ENCODE peak calls at places on chromosomes 7 and 10, in ten cellular contexts. One of them, this sample, is unnamed.

GRCh38 chr7:159023216-159023615 is 121.5 kb downstream of the VIPR2 start:
- DNase-seq in CD8-positive, alpha-beta memory T cell: no peak
- DNase-seq in foreskin fibroblast: no peak
- DNase-seq in AG09309: no peak
- DNase-seq in lung: no peak
- DNase-seq in astrocyte of the spinal cord: no peak
- DNase-seq in fibroblast of lung: no peak
- DNase-seq in MM.1S: no peak
- DNase-seq in epithelial cell of esophagus: no peak
- DNase-seq in tibial artery: no peak
- DNase-seq in this sample: peak; percentile 45

GRCh38 chr7:67662804-67663203 is 666.2 kb downstream of the TYW1 start:
- DNase-seq in CD8-positive, alpha-beta memory T cell: no peak
- DNase-seq in foreskin fibroblast: no peak
- DNase-seq in AG09309: no peak
- DNase-seq in lung: no peak
- DNase-seq in astrocyte of the spinal cord: no peak
- DNase-seq in fibroblast of lung: no peak
- DNase-seq in MM.1S: no peak
- DNase-seq in epithelial cell of esophagus: no peak
- DNase-seq in tibial artery: no peak
- DNase-seq in this sample: no peak

GRCh38 chr7:80089341-80089740 is 45.3 kb upstream of the GNAI1 start:
- DNase-seq in CD8-positive, alpha-beta memory T cell: no peak
- DNase-seq in foreskin fibroblast: peak; percentile 52
- DNase-seq in AG09309: no peak
- DNase-seq in lung: no peak
- DNase-seq in astrocyte of the spinal cord: no peak
- DNase-seq in fibroblast of lung: peak; percentile 4
- DNase-seq in MM.1S: no peak
- DNase-seq in epithelial cell of esophagus: peak; percentile 60
- DNase-seq in tibial artery: no peak
- DNase-seq in this sample: no peak

GRCh38 chr10:71978988-71979691 is 14.9 kb downstream of the CHST3 start:
- DNase-seq in CD8-positive, alpha-beta memory T cell: no peak
- DNase-seq in foreskin fibroblast: no peak
- DNase-seq in AG09309: no peak
- DNase-seq in lung: no peak
- DNase-seq in astrocyte of the spinal cord: no peak
- DNase-seq in fibroblast of lung: no peak
- DNase-seq in MM.1S: no peak
- DNase-seq in epithelial cell of esophagus: no peak
- DNase-seq in tibial artery: no peak
- DNase-seq in this sample: no peak

GRCh38 chr7:70870349-70870748 is 261.6 kb upstream of the GALNT17 start:
- DNase-seq in CD8-positive, alpha-beta memory T cell: no peak
- DNase-seq in foreskin fibroblast: no peak
- DNase-seq in AG09309: no peak
- DNase-seq in lung: no peak
- DNase-seq in astrocyte of the spinal cord: no peak
- DNase-seq in fibroblast of lung: no peak
- DNase-seq in MM.1S: no peak
- DNase-seq in epithelial cell of esophagus: no peak
- DNase-seq in tibial artery: no peak
- DNase-seq in this sample: no peak

GRCh38 chr7:43137811-43138210 is 25.4 kb downstream of the HECW1 start:
- DNase-seq in CD8-positive, alpha-beta memory T cell: no peak
- DNase-seq in foreskin fibroblast: peak; percentile 56
- DNase-seq in AG09309: peak; percentile 81
- DNase-seq in lung: no peak
- DNase-seq in astrocyte of the spinal cord: no peak
- DNase-seq in fibroblast of lung: no peak
- DNase-seq in MM.1S: no peak
- DNase-seq in epithelial cell of esophagus: no peak
- DNase-seq in tibial artery: no peak
- DNase-seq in this sample: no peak

GRCh38 chr10:52598936-52599335 is 173.6 kb downstream of the MBL2 start:
- DNase-seq in CD8-positive, alpha-beta memory T cell: no peak
- DNase-seq in foreskin fibroblast: no peak
- DNase-seq in AG09309: no peak
- DNase-seq in lung: no peak
- DNase-seq in astrocyte of the spinal cord: no peak
- DNase-seq in fibroblast of lung: no peak
- DNase-seq in MM.1S: no peak
- DNase-seq in epithelial cell of esophagus: no peak
- DNase-seq in tibial artery: no peak
- DNase-seq in this sample: no peak

GRCh38 chr10:122112625-122113160 is 123.7 kb downstream of the TACC2 start:
- DNase-seq in CD8-positive, alpha-beta memory T cell: no peak
- DNase-seq in foreskin fibroblast: peak; percentile 99
- DNase-seq in AG09309: peak; percentile 87
- DNase-seq in lung: peak; percentile 84
- DNase-seq in astrocyte of the spinal cord: peak; percentile 95
- DNase-seq in fibroblast of lung: peak; percentile 94
- DNase-seq in MM.1S: no peak
- DNase-seq in epithelial cell of esophagus: peak; percentile 92
- DNase-seq in tibial artery: peak; percentile 85
- DNase-seq in this sample: peak; percentile 96

DNA sequence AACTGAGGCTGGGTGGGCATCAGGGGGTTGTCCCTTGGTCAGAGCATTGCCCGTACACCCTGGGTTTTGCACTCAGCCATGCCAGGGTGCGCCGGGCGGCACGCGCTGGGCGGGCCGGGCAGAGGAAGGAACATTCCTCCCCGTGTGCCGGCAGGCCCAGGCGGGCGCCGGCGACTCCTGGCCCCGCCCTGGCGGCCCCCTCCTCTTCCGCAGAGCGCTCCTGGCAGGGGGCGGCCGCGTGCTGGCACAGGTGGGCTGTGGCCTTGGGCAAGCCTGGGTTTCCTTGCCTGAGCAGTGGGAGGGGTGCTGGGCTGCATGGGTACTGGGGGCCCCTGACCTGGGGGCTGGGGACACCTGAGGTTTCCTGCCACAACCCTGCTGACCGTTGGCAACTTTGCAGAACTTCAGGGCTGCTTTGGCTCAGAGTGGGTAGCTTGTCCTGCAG is 3.9 kb downstream of the LFNG start:
- DNase-seq in CD8-positive, alpha-beta memory T cell: no peak
- DNase-seq in foreskin fibroblast: no peak
- DNase-seq in AG09309: no peak
- DNase-seq in lung: no peak
- DNase-seq in astrocyte of the spinal cord: no peak
- DNase-seq in fibroblast of lung: no peak
- DNase-seq in MM.1S: no peak
- DNase-seq in epithelial cell of esophagus: peak; percentile 88
- DNase-seq in tibial artery: no peak
- DNase-seq in this sample: no peak
- H3K4me3 ChIP-seq in CD8-positive, alpha-beta memory T cell: peak overlapping the region; percentile 77
- H3K4me3 ChIP-seq in foreskin fibroblast: peak overlapping the region; percentile 18
- H3K4me3 ChIP-seq in AG09309: no peak overlapping the region
- H3K4me3 ChIP-seq in lung: no peak overlapping the region
- H3K4me3 ChIP-seq in astrocyte of the spinal cord: no peak overlapping the region
- H3K4me3 ChIP-seq in fibroblast of lung: no peak overlapping the region
- H3K4me3 ChIP-seq in MM.1S: no peak overlapping the region
- H3K4me3 ChIP-seq in epithelial cell of esophagus: peak overlapping the region; percentile 25
- H3K4me3 ChIP-seq in tibial artery: no peak overlapping the region
- H3K4me3 ChIP-seq in this sample: peak overlapping the region; percentile 84

GRCh38 chr7:146002008-146002407 is 114.6 kb upstream of the CNTNAP2 start:
- DNase-seq in CD8-positive, alpha-beta memory T cell: no peak
- DNase-seq in foreskin fibroblast: no peak
- DNase-seq in AG09309: no peak
- DNase-seq in lung: no peak
- DNase-seq in astrocyte of the spinal cord: no peak
- DNase-seq in fibroblast of lung: no peak
- DNase-seq in MM.1S: no peak
- DNase-seq in epithelial cell of esophagus: no peak
- DNase-seq in tibial artery: no peak
- DNase-seq in this sample: no peak

GRCh38 chr7:146008293-146008692 is 108.3 kb upstream of the CNTNAP2 start:
- DNase-seq in CD8-positive, alpha-beta memory T cell: no peak
- DNase-seq in foreskin fibroblast: no peak
- DNase-seq in AG09309: no peak
- DNase-seq in lung: no peak
- DNase-seq in astrocyte of the spinal cord: no peak
- DNase-seq in fibroblast of lung: no peak
- DNase-seq in MM.1S: no peak
- DNase-seq in epithelial cell of esophagus: no peak
- DNase-seq in tibial artery: no peak
- DNase-seq in this sample: no peak

GRCh38 chr7:146000882-146001281 is 115.7 kb upstream of the CNTNAP2 start:
- DNase-seq in CD8-positive, alpha-beta memory T cell: no peak
- DNase-seq in foreskin fibroblast: no peak
- DNase-seq in AG09309: no peak
- DNase-seq in lung: no peak
- DNase-seq in astrocyte of the spinal cord: no peak
- DNase-seq in fibroblast of lung: no peak
- DNase-seq in MM.1S: no peak
- DNase-seq in epithelial cell of esophagus: no peak
- DNase-seq in tibial artery: no peak
- DNase-seq in this sample: no peak

GRCh38 chr7:146004805-146005204 is 111.8 kb upstream of the CNTNAP2 start:
- DNase-seq in CD8-positive, alpha-beta memory T cell: no peak
- DNase-seq in foreskin fibroblast: no peak
- DNase-seq in AG09309: no peak
- DNase-seq in lung: no peak
- DNase-seq in astrocyte of the spinal cord: peak; percentile 4
- DNase-seq in fibroblast of lung: no peak
- DNase-seq in MM.1S: no peak
- DNase-seq in epithelial cell of esophagus: no peak
- DNase-seq in tibial artery: no peak
- DNase-seq in this sample: no peak

DNA sequence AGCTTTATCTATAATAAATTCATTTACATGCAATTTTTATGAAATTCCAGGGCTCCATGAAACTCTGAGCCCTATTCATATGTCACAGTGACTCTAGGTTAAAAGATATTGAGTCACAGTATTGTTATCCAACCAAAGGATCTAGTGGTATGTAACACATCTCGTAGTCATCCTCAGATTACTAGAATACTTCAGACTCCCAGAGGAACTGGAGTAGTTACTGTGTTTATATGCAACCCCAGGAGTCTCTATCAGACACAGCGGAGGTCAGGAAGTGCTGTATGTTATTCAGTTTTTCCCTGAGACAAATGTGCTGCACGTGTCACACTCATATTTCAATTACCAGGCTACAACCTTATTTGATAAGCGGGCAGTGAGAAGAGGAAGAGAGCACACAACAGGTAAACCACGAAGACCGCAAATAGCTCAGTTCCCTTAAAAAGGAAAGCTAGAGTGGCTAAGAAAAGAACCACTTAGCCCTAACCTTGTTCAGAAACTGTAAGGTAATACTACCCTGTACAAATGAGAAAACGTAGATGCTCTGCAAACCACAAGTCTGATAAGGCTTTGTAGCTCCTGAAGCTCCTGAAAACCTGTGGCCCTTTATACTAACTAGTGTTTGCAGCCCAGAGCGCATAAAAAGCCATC is 114.0 kb upstream of the CNTNAP2 start:
- DNase-seq in CD8-positive, alpha-beta memory T cell: no peak
- DNase-seq in foreskin fibroblast: no peak
- DNase-seq in AG09309: no peak
- DNase-seq in lung: no peak
- DNase-seq in astrocyte of the spinal cord: peak; percentile 30
- DNase-seq in fibroblast of lung: no peak
- DNase-seq in MM.1S: peak; percentile 98
- DNase-seq in epithelial cell of esophagus: no peak
- DNase-seq in tibial artery: no peak
- DNase-seq in this sample: no peak
- H3K4me3 ChIP-seq in CD8-positive, alpha-beta memory T cell: no peak overlapping the region
- H3K4me3 ChIP-seq in foreskin fibroblast: no peak overlapping the region
- H3K4me3 ChIP-seq in AG09309: no peak overlapping the region
- H3K4me3 ChIP-seq in lung: no peak overlapping the region
- H3K4me3 ChIP-seq in astrocyte of the spinal cord: no peak overlapping the region
- H3K4me3 ChIP-seq in fibroblast of lung: no peak overlapping the region
- H3K4me3 ChIP-seq in MM.1S: no peak overlapping the region
- H3K4me3 ChIP-seq in epithelial cell of esophagus: no peak overlapping the region
- H3K4me3 ChIP-seq in tibial artery: no peak overlapping the region
- H3K4me3 ChIP-seq in this sample: no peak overlapping the region

DNA sequence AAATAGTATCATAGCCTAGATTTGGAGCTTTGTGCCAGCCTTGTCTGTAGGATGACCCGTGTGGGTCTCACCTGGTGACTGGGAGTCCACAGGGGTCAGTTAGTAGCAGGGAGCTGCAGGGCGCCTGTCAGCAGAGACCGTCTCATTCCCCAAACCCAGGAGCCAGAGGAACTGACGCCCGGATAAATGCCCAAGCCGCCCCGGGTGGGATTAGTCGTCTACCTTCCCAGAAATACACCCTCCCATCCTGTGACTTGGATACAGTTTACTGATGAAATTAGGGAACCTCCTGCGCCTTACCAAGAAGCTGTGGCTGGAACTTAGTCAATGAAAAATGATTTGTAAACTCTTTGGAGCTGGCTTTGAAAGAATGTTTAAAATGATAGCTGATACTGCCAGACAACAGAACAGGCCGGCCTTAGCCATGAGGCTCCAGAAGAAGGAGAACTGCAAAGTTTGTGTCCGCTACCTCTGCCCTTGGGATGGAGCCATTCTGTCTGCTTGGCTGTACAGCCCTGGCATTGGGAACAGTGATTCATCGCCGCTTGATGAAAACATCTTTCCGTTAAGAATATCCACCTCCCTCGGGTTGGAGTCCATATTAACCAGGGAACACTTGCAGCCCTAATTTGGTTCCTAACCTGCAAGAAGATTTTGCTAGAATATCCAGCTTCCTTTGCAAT is 12.7 kb downstream of the FOXK1 start:
- DNase-seq in CD8-positive, alpha-beta memory T cell: no peak
- DNase-seq in foreskin fibroblast: peak; percentile 67
- DNase-seq in AG09309: peak; percentile 45
- DNase-seq in lung: no peak
- DNase-seq in astrocyte of the spinal cord: peak; percentile 81
- DNase-seq in fibroblast of lung: peak; percentile 90
- DNase-seq in MM.1S: no peak
- DNase-seq in epithelial cell of esophagus: no peak
- DNase-seq in tibial artery: peak; percentile 89
- DNase-seq in this sample: peak; percentile 83
- H3K4me3 ChIP-seq in CD8-positive, alpha-beta memory T cell: no peak overlapping the region
- H3K4me3 ChIP-seq in foreskin fibroblast: no peak overlapping the region
- H3K4me3 ChIP-seq in AG09309: no peak overlapping the region
- H3K4me3 ChIP-seq in lung: no peak overlapping the region
- H3K4me3 ChIP-seq in astrocyte of the spinal cord: no peak overlapping the region
- H3K4me3 ChIP-seq in fibroblast of lung: no peak overlapping the region
- H3K4me3 ChIP-seq in MM.1S: no peak overlapping the region
- H3K4me3 ChIP-seq in epithelial cell of esophagus: no peak overlapping the region
- H3K4me3 ChIP-seq in tibial artery: no peak overlapping the region
- H3K4me3 ChIP-seq in this sample: peak overlapping the region; percentile 54

GRCh38 chr7:130156140-130156539 is 49.1 kb downstream of the TMEM209 start:
- DNase-seq in CD8-positive, alpha-beta memory T cell: no peak
- DNase-seq in foreskin fibroblast: no peak
- DNase-seq in AG09309: no peak
- DNase-seq in lung: no peak
- DNase-seq in astrocyte of the spinal cord: no peak
- DNase-seq in fibroblast of lung: no peak
- DNase-seq in MM.1S: no peak
- DNase-seq in epithelial cell of esophagus: no peak
- DNase-seq in tibial artery: no peak
- DNase-seq in this sample: no peak

GRCh38 chr7:130153251-130153908 is 51.8 kb downstream of the TMEM209 start:
- DNase-seq in CD8-positive, alpha-beta memory T cell: no peak
- DNase-seq in foreskin fibroblast: no peak
- DNase-seq in AG09309: no peak
- DNase-seq in lung: no peak
- DNase-seq in astrocyte of the spinal cord: no peak
- DNase-seq in fibroblast of lung: no peak
- DNase-seq in MM.1S: no peak
- DNase-seq in epithelial cell of esophagus: no peak
- DNase-seq in tibial artery: no peak
- DNase-seq in this sample: no peak

GRCh38 chr7:130152270-130153141 is 52.7 kb downstream of the TMEM209 start:
- DNase-seq in CD8-positive, alpha-beta memory T cell: peak; percentile 57
- DNase-seq in foreskin fibroblast: no peak
- DNase-seq in AG09309: no peak
- DNase-seq in lung: no peak
- DNase-seq in astrocyte of the spinal cord: no peak
- DNase-seq in fibroblast of lung: peak; percentile 61
- DNase-seq in MM.1S: no peak
- DNase-seq in epithelial cell of esophagus: no peak
- DNase-seq in tibial artery: no peak
- DNase-seq in this sample: no peak

GRCh38 chr7:130154501-130155317 is 50.5 kb downstream of the TMEM209 start:
- DNase-seq in CD8-positive, alpha-beta memory T cell: no peak
- DNase-seq in foreskin fibroblast: peak; percentile 43
- DNase-seq in AG09309: no peak
- DNase-seq in lung: no peak
- DNase-seq in astrocyte of the spinal cord: no peak
- DNase-seq in fibroblast of lung: no peak
- DNase-seq in MM.1S: no peak
- DNase-seq in epithelial cell of esophagus: no peak
- DNase-seq in tibial artery: no peak
- DNase-seq in this sample: no peak

GRCh38 chr7:130154131-130154500 is 51.1 kb downstream of the TMEM209 start:
- DNase-seq in CD8-positive, alpha-beta memory T cell: no peak
- DNase-seq in foreskin fibroblast: no peak
- DNase-seq in AG09309: no peak
- DNase-seq in lung: peak; percentile 54
- DNase-seq in astrocyte of the spinal cord: no peak
- DNase-seq in fibroblast of lung: no peak
- DNase-seq in MM.1S: peak; percentile 23
- DNase-seq in epithelial cell of esophagus: no peak
- DNase-seq in tibial artery: no peak
- DNase-seq in this sample: no peak
- H3K4me3 ChIP-seq in CD8-positive, alpha-beta memory T cell: no peak overlapping the region
- H3K4me3 ChIP-seq in foreskin fibroblast: no peak overlapping the region
- H3K4me3 ChIP-seq in AG09309: no peak overlapping the region
- H3K4me3 ChIP-seq in lung: no peak overlapping the region
- H3K4me3 ChIP-seq in astrocyte of the spinal cord: no peak overlapping the region
- H3K4me3 ChIP-seq in fibroblast of lung: no peak overlapping the region
- H3K4me3 ChIP-seq in MM.1S: no peak overlapping the region
- H3K4me3 ChIP-seq in epithelial cell of esophagus: no peak overlapping the region
- H3K4me3 ChIP-seq in tibial artery: no peak overlapping the region
- H3K4me3 ChIP-seq in this sample: no peak overlapping the region